ENCODE peak calls at places on chromosomes 12 and 14, in seven cellular contexts. One of them, this sample, is unnamed.

GRCh38 chr12:61991663-61992062 is 268.5 kb upstream of the USP15 start:
- DNase-seq in stomach: no peak
- DNase-seq in suprapubic skin: no peak
- DNase-seq in SK-N-SH: no peak
- DNase-seq in K562: no peak
- DNase-seq in transverse colon: no peak
- DNase-seq in HepG2: no peak
- DNase-seq in this sample: no peak

GRCh38 chr14:89190779-89191513 is 226.1 kb downstream of the FOXN3 start:
- DNase-seq in suprapubic skin: no peak
- DNase-seq in HepG2: no peak
- DNase-seq in K562: no peak
- DNase-seq in SK-N-SH: peak; percentile 84
- DNase-seq in stomach: no peak
- DNase-seq in transverse colon: no peak
- DNase-seq in this sample: no peak

GRCh38 chr14:85531141-85531593 is 1.2 kb downstream of the FLRT2 start:
- DNase-seq in K562: no peak
- DNase-seq in suprapubic skin: peak; percentile 78
- DNase-seq in stomach: peak; percentile 28
- DNase-seq in transverse colon: no peak
- DNase-seq in SK-N-SH: peak; percentile 5
- DNase-seq in HepG2: no peak
- DNase-seq in this sample: no peak

GRCh38 chr12:89448951-89449371 is 75.6 kb downstream of the GALNT4 start:
- DNase-seq in K562: no peak
- DNase-seq in transverse colon: no peak
- DNase-seq in stomach: no peak
- DNase-seq in SK-N-SH: no peak
- DNase-seq in suprapubic skin: no peak
- DNase-seq in HepG2: no peak
- DNase-seq in this sample: no peak

GRCh38 chr14:100291305-100292075 is 14.8 kb downstream of the SLC25A29 start:
- DNase-seq in suprapubic skin: peak; percentile 59
- DNase-seq in K562: no peak
- DNase-seq in HepG2: no peak
- DNase-seq in stomach: no peak
- DNase-seq in SK-N-SH: peak; percentile 23
- DNase-seq in transverse colon: peak; percentile 4
- DNase-seq in this sample: no peak

GRCh38 chr12:7460375-7461259 is 16.7 kb upstream of the CD163L1 start:
- DNase-seq in SK-N-SH: peak; percentile 34
- DNase-seq in transverse colon: peak; percentile 54
- DNase-seq in stomach: peak; percentile 52
- DNase-seq in HepG2: peak; percentile 46
- DNase-seq in suprapubic skin: no peak
- DNase-seq in K562: peak; percentile 56
- DNase-seq in this sample: no peak

GRCh38 chr12:25682421-25682820 is 129.3 kb upstream of the LMNTD1 start:
- DNase-seq in K562: no peak
- DNase-seq in suprapubic skin: no peak
- DNase-seq in transverse colon: no peak
- DNase-seq in HepG2: no peak
- DNase-seq in SK-N-SH: no peak
- DNase-seq in stomach: no peak
- DNase-seq in this sample: no peak

GRCh38 chr14:64641760-64642159 is 62.5 kb upstream of the PLEKHG3 start:
- DNase-seq in suprapubic skin: peak; percentile 5
- DNase-seq in stomach: no peak
- DNase-seq in SK-N-SH: no peak
- DNase-seq in transverse colon: no peak
- DNase-seq in HepG2: no peak
- DNase-seq in K562: no peak
- DNase-seq in this sample: no peak

GRCh38 chr14:59333668-59334067 is 131.5 kb downstream of the GPR135 start:
- DNase-seq in stomach: no peak
- DNase-seq in suprapubic skin: no peak
- DNase-seq in HepG2: peak; percentile 40
- DNase-seq in transverse colon: no peak
- DNase-seq in K562: no peak
- DNase-seq in SK-N-SH: no peak
- DNase-seq in this sample: no peak

GRCh38 chr12:51643951-51644350 is 52.9 kb downstream of the SCN8A start:
- DNase-seq in stomach: no peak
- DNase-seq in SK-N-SH: no peak
- DNase-seq in K562: no peak
- DNase-seq in transverse colon: no peak
- DNase-seq in HepG2: no peak
- DNase-seq in suprapubic skin: no peak
- DNase-seq in this sample: no peak

GRCh38 chr12:12722351-12723146 is 5.4 kb downstream of the CDKN1B start:
- DNase-seq in stomach: no peak
- DNase-seq in SK-N-SH: no peak
- DNase-seq in transverse colon: no peak
- DNase-seq in HepG2: no peak
- DNase-seq in K562: no peak
- DNase-seq in suprapubic skin: no peak
- DNase-seq in this sample: no peak

GRCh38 chr12:6020930-6021329 is 75.9 kb upstream of the ANO2 start:
- DNase-seq in K562: no peak
- DNase-seq in stomach: no peak
- DNase-seq in SK-N-SH: no peak
- DNase-seq in suprapubic skin: no peak
- DNase-seq in HepG2: no peak
- DNase-seq in transverse colon: no peak
- DNase-seq in this sample: no peak

GRCh38 chr14:67517083-67517482 is 16.0 kb upstream of the PLEKHH1 start:
- DNase-seq in suprapubic skin: no peak
- DNase-seq in SK-N-SH: no peak
- DNase-seq in K562: no peak
- DNase-seq in transverse colon: peak; percentile 25
- DNase-seq in stomach: peak; percentile 56
- DNase-seq in HepG2: no peak
- DNase-seq in this sample: no peak

GRCh38 chr14:35855886-35856481 is 29.8 kb downstream of the BRMS1L start:
- DNase-seq in suprapubic skin: no peak
- DNase-seq in transverse colon: no peak
- DNase-seq in stomach: no peak
- DNase-seq in K562: no peak
- DNase-seq in SK-N-SH: peak; percentile 47
- DNase-seq in HepG2: no peak
- DNase-seq in this sample: no peak

GRCh38 chr12:3228587-3228986 is 151.4 kb downstream of the TSPAN9 start:
- DNase-seq in K562: no peak
- DNase-seq in suprapubic skin: no peak
- DNase-seq in transverse colon: no peak
- DNase-seq in stomach: no peak
- DNase-seq in SK-N-SH: no peak
- DNase-seq in HepG2: no peak
- DNase-seq in this sample: no peak

GRCh38 chr12:62767946-62768345 is 167.0 kb downstream of the PPM1H start:
- DNase-seq in transverse colon: no peak
- DNase-seq in SK-N-SH: no peak
- DNase-seq in K562: no peak
- DNase-seq in HepG2: no peak
- DNase-seq in suprapubic skin: no peak
- DNase-seq in stomach: no peak
- DNase-seq in this sample: no peak

GRCh38 chr12:75964150-75964549 is 67.4 kb downstream of the PHLDA1 start:
- DNase-seq in SK-N-SH: no peak
- DNase-seq in K562: peak; percentile 24
- DNase-seq in suprapubic skin: no peak
- DNase-seq in stomach: peak; percentile 40
- DNase-seq in transverse colon: peak; percentile 38
- DNase-seq in HepG2: no peak
- DNase-seq in this sample: no peak

GRCh38 chr14:53432378-53432802 is 279.3 kb upstream of the DDHD1 start:
- DNase-seq in transverse colon: no peak
- DNase-seq in suprapubic skin: no peak
- DNase-seq in stomach: no peak
- DNase-seq in SK-N-SH: peak; percentile 47
- DNase-seq in K562: peak; percentile 4
- DNase-seq in HepG2: peak; percentile 59
- DNase-seq in this sample: no peak

GRCh38 chr14:60805881-60806569 is 71.5 kb downstream of the MNAT1 start:
- DNase-seq in HepG2: no peak
- DNase-seq in SK-N-SH: no peak
- DNase-seq in suprapubic skin: no peak
- DNase-seq in transverse colon: no peak
- DNase-seq in stomach: no peak
- DNase-seq in K562: no peak
- DNase-seq in this sample: no peak

GRCh38 chr14:83162351-83162929 is 1628.8 kb upstream of the SEL1L start:
- DNase-seq in transverse colon: no peak
- DNase-seq in suprapubic skin: no peak
- DNase-seq in stomach: no peak
- DNase-seq in SK-N-SH: no peak
- DNase-seq in HepG2: no peak
- DNase-seq in K562: no peak
- DNase-seq in this sample: no peak

GRCh38 chr14:65153101-65153500 is 50.8 kb upstream of the MAX start:
- DNase-seq in suprapubic skin: no peak
- DNase-seq in SK-N-SH: no peak
- DNase-seq in K562: no peak
- DNase-seq in transverse colon: peak; percentile 48
- DNase-seq in HepG2: no peak
- DNase-seq in stomach: no peak
- DNase-seq in this sample: no peak

GRCh38 chr12:47507221-47507620 is 198.6 kb downstream of the RPAP3 start:
- DNase-seq in HepG2: no peak
- DNase-seq in suprapubic skin: no peak
- DNase-seq in K562: no peak
- DNase-seq in SK-N-SH: no peak
- DNase-seq in transverse colon: no peak
- DNase-seq in stomach: no peak
- DNase-seq in this sample: no peak

GRCh38 chr14:69708586-69709169 is 58.3 kb upstream of the SRSF5 start:
- DNase-seq in SK-N-SH: peak; percentile 51
- DNase-seq in suprapubic skin: no peak
- DNase-seq in stomach: no peak
- DNase-seq in K562: no peak
- DNase-seq in transverse colon: peak; percentile 29
- DNase-seq in HepG2: peak; percentile 41
- DNase-seq in this sample: no peak
- H3K27ac ChIP-seq in SK-N-SH: peak overlapping the region; percentile 14
- H3K27ac ChIP-seq in suprapubic skin: no peak overlapping the region
- H3K27ac ChIP-seq in stomach: peak overlapping the region; percentile 87
- H3K27ac ChIP-seq in K562: no peak overlapping the region
- H3K27ac ChIP-seq in transverse colon: no peak overlapping the region
- H3K27ac ChIP-seq in HepG2: no peak overlapping the region
- H3K27ac ChIP-seq in this sample: no peak overlapping the region

DNA sequence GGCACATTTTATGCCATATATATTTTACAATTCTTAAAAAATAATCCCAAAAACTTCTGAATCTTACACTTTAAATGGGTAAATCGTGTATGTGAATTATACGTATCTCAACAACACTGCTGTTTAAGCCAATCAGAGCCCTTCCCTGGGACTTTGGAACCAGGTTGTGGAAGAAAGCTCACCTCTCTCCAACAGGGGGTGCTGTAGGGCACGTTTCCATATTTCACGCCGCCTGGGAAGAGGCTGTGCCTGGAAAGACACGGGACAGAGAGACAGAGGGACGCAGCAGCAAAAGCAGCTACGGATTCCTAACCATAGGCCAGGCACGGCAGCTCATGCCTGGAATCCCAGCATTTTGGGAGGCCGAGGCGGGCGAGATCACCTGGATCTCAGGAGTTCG is 29.4 kb upstream of the FBRSL1 start:
- DNase-seq in K562: peak; percentile 46
- DNase-seq in transverse colon: no peak
- DNase-seq in stomach: no peak
- DNase-seq in SK-N-SH: no peak
- DNase-seq in suprapubic skin: no peak
- DNase-seq in HepG2: peak; percentile 40
- DNase-seq in this sample: no peak
- TF ChIP-seq EP300 in K562: no peak
- TF ChIP-seq EP300 in transverse colon: no peak
- TF ChIP-seq EP300 in stomach: no peak
- TF ChIP-seq EP300 in SK-N-SH: no peak
- TF ChIP-seq EP300 in suprapubic skin: no peak
- TF ChIP-seq EP300 in HepG2: no peak
- TF ChIP-seq EP300 in this sample: no peak

GRCh38 chr12:49537231-49537708 is 1.6 kb upstream of the KCNH3 start:
- DNase-seq in K562: no peak
- DNase-seq in stomach: peak; percentile 22
- DNase-seq in transverse colon: no peak
- DNase-seq in HepG2: no peak
- DNase-seq in suprapubic skin: no peak
- DNase-seq in SK-N-SH: no peak
- DNase-seq in this sample: no peak

GRCh38 chr12:49536526-49537195 is 2.2 kb upstream of the KCNH3 start:
- DNase-seq in suprapubic skin: no peak
- DNase-seq in stomach: peak; percentile 14
- DNase-seq in SK-N-SH: no peak
- DNase-seq in K562: no peak
- DNase-seq in transverse colon: no peak
- DNase-seq in HepG2: no peak
- DNase-seq in this sample: no peak

GRCh38 chr12:49535921-49536525 is 2.8 kb upstream of the KCNH3 start:
- DNase-seq in K562: no peak
- DNase-seq in suprapubic skin: no peak
- DNase-seq in SK-N-SH: no peak
- DNase-seq in HepG2: no peak
- DNase-seq in stomach: peak; percentile 19
- DNase-seq in transverse colon: no peak
- DNase-seq in this sample: no peak

GRCh38 chr12:49533331-49533730 is 5.5 kb upstream of the KCNH3 start:
- DNase-seq in SK-N-SH: no peak
- DNase-seq in stomach: peak; percentile 28
- DNase-seq in transverse colon: no peak
- DNase-seq in K562: no peak
- DNase-seq in HepG2: no peak
- DNase-seq in suprapubic skin: no peak
- DNase-seq in this sample: no peak

GRCh38 chr12:49534806-49535278 is 4.0 kb upstream of the KCNH3 start:
- DNase-seq in K562: no peak
- DNase-seq in suprapubic skin: no peak
- DNase-seq in HepG2: no peak
- DNase-seq in SK-N-SH: peak; percentile 33
- DNase-seq in stomach: peak; percentile 5
- DNase-seq in transverse colon: no peak
- DNase-seq in this sample: no peak
- TF ChIP-seq POLR2AphosphoS5 in K562: no peak
- TF ChIP-seq POLR2AphosphoS5 in suprapubic skin: no peak
- TF ChIP-seq POLR2AphosphoS5 in HepG2: no peak
- TF ChIP-seq POLR2AphosphoS5 in SK-N-SH: no peak
- TF ChIP-seq POLR2AphosphoS5 in stomach: no peak
- TF ChIP-seq POLR2AphosphoS5 in transverse colon: no peak
- TF ChIP-seq POLR2AphosphoS5 in this sample: no peak

DNA sequence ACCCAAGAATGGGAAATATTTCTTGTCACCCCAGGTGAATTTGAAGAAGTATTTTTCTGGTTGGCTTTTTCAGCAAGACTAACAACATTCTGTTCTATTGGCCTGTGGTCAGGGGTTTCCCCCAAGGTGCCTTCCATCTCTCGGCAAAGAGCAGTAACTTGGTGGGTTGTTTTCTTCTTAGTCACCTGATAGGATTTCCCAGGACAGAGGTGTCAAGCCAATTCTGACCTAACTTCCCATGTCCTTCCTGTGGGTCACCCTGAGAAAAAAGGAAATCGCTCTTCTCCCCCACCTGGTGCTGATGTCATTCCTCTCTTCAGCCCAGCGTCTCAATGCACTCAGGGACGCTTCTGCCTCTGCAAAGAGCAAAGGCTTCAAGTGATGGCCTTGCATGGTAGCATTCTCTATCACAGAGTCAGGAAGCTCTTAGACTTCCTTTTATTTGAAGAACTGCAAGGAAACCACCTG is 16.1 kb upstream of the IFNG start:
- DNase-seq in stomach: no peak
- DNase-seq in suprapubic skin: no peak
- DNase-seq in SK-N-SH: no peak
- DNase-seq in transverse colon: peak; percentile 7
- DNase-seq in HepG2: no peak
- DNase-seq in K562: no peak
- DNase-seq in this sample: no peak
- H3K27ac ChIP-seq in stomach: no peak overlapping the region
- H3K27ac ChIP-seq in suprapubic skin: no peak overlapping the region
- H3K27ac ChIP-seq in SK-N-SH: no peak overlapping the region
- H3K27ac ChIP-seq in transverse colon: no peak overlapping the region
- H3K27ac ChIP-seq in HepG2: no peak overlapping the region
- H3K27ac ChIP-seq in K562: no peak overlapping the region
- H3K27ac ChIP-seq in this sample: no peak overlapping the region